ENCODE peak calls at places on chromosomes 6 and 20, in five cellular contexts. B is stomach, Q is GM12892, C is COR-L47, S is M059J. N is an unnamed sample.

GRCh38 chr6:28137458-28138020 is 4.1 kb upstream of the ZKSCAN8 start:
- DNase-seq in C (peak), Q (peak), S (peak), B (no peak), N (peak)

GRCh38 chr20:56974499-56975250 is 291.8 kb downstream of the BMP7 start:
- DNase-seq in S (peak), B (peak), C (peak), Q (no peak), N (peak)

GRCh38 chr6:67141012-67141411 is 1434.0 kb upstream of the EYS start:
- DNase-seq in C (no peak), Q (no peak), B (no peak), S (peak), N (no peak)

GRCh38 chr6:111032493-111033140 is 50.8 kb downstream of the RPF2 start:
- DNase-seq in S (no peak), B (no peak), C (no peak), Q (no peak), N (no peak)

GRCh38 chr20:4507288-4507719 is 214.4 kb upstream of the PRND start:
- DNase-seq in C (no peak), S (peak), B (no peak), Q (no peak), N (peak)

GRCh38 chr20:20060234-20060998 is 8.1 kb downstream of the CFAP61 start:
- DNase-seq in B (no peak), C (no peak), S (no peak), Q (no peak), N (no peak)

GRCh38 chr20:26135325-26136110 is 438.9 kb upstream of the ZNF337 start:
- DNase-seq in C (no peak), Q (no peak), S (no peak), B (no peak), N (no peak)

GRCh38 chr6:15389759-15390723 is 144.2 kb downstream of the JARID2 start:
- DNase-seq in S (peak), Q (peak), B (no peak), C (peak), N (peak)

GRCh38 chr6:42200035-42200434 is 5.3 kb upstream of the GUCA1B start:
- DNase-seq in Q (no peak), S (peak), C (no peak), B (no peak), N (peak)

GRCh38 chr6:31169123-31169857 is 1.2 kb downstream of the POU5F1 start:
- DNase-seq in S (peak), Q (no peak), C (no peak), B (no peak), N (peak)

GRCh38 chr6:161227004-161227950 is 46.6 kb downstream of the AGPAT4 start:
- DNase-seq in C (no peak), Q (no peak), S (no peak), B (no peak), N (no peak)

GRCh38 chr6:69735029-69735428 is 61.8 kb downstream of the LMBRD1 start:
- DNase-seq in C (no peak), B (no peak), Q (no peak), S (peak), N (no peak)

GRCh38 chr20:36525620-36526365 is 15.5 kb upstream of the MYL9 start:
- DNase-seq in C (no peak), Q (no peak), S (no peak), B (no peak), N (no peak)

GRCh38 chr6:43759926-43760798 is 9.8 kb upstream of the VEGFA start:
- DNase-seq in C (no peak), B (no peak), Q (no peak), S (no peak), N (peak)

GRCh38 chr20:3051385-3052019 is 5.7 kb downstream of the MRPS26 start:
- DNase-seq in C (no peak), B (no peak), Q (no peak), S (peak), N (no peak)

GRCh38 chr6:18028332-18028731 is 40.9 kb upstream of the KIF13A start:
- DNase-seq in B (no peak), S (no peak), C (no peak), Q (no peak), N (no peak)

GRCh38 chr6:7219310-7219709 is 93.7 kb downstream of the SSR1 start:
- DNase-seq in B (peak), S (peak), C (no peak), Q (no peak), N (peak)

GRCh38 chr6:50849016-50849748 is 30.5 kb downstream of the TFAP2B start:
- DNase-seq in S (no peak), Q (no peak), C (no peak), B (no peak), N (no peak)

GRCh38 chr6:37809144-37809543 is 10.4 kb upstream of the ZFAND3 start:
- DNase-seq in C (no peak), B (no peak), S (peak), Q (no peak), N (no peak)

GRCh38 chr6:134911532-134911931 is 38.4 kb downstream of the ALDH8A1 start:
- DNase-seq in B (no peak), C (no peak), Q (no peak), S (peak), N (peak)

GRCh38 chr6:35776364-35777215 is at the start of gene CLPSL2:
- DNase-seq in B (no peak), Q (no peak), C (no peak), S (peak), N (no peak)

GRCh38 chr6:112227992-112228391 is 26.4 kb downstream of the LAMA4 start:
- DNase-seq in B (no peak), S (no peak), Q (no peak), C (no peak), N (no peak)

GRCh38 chr20:17863577-17864292 is 104.9 kb downstream of the SNX5 start:
- DNase-seq in Q (no peak), B (peak), C (peak), S (peak), N (no peak)

N was measured in EH.